ENCODE peak calls at places on chromosome 22, in seven cellular contexts. Z is lower lobe of right lung, R is astrocyte of the spinal cord, Y is astrocyte, H is Calu3, U is left ventricle myocardium inferior, S is retinal pigment epithelial cell. K is an unnamed sample.

GRCh38 chr22:18023509-18024275 is 669 bp downstream of the MICAL3 start:
- DNase-seq in S (peak; percentile 61), Y (peak; percentile 84), U (peak; percentile 82), Z (no peak), H (peak; percentile 64), R (peak; percentile 79), K (peak; percentile 76)

GRCh38 chr22:46726986-46727317 is 11.1 kb downstream of the CERK start:
- DNase-seq in U (no peak), R (no peak), H (no peak), S (no peak), Z (no peak), Y (no peak), K (no peak)

GRCh38 chr22:39417641-39418040 is 18.1 kb downstream of the TAB1 start:
- DNase-seq in H (no peak), R (no peak), Y (no peak), U (no peak), Z (no peak), S (no peak), K (no peak)

GRCh38 chr22:30829901-30830550 is 135.4 kb downstream of the OSBP2 start:
- DNase-seq in Z (no peak), U (no peak), Y (peak; percentile 96), R (peak; percentile 87), H (peak; percentile 31), S (no peak), K (no peak)

GRCh38 chr22:39097098-39098020 is at the start of gene APOBEC3H:
- DNase-seq in S (no peak), U (no peak), Y (no peak), Z (peak; percentile 72), R (no peak), H (peak; percentile 21), K (no peak)

GRCh38 chr22:40128989-40129388 is 48.7 kb upstream of the TNRC6B start:
- DNase-seq in S (no peak), R (no peak), Z (no peak), Y (no peak), H (no peak), U (no peak), K (no peak)

GRCh38 chr22:41596776-41597634 is 7.4 kb upstream of the PMM1 start:
- DNase-seq in U (peak; percentile 52), R (peak; percentile 41), S (no peak), Y (no peak), H (peak; percentile 72), Z (peak; percentile 78), K (peak; percentile 75)

GRCh38 chr22:46078241-46079092 is 71.9 kb upstream of the PPARA start:
- DNase-seq in U (peak; percentile 82), R (no peak), Z (peak; percentile 75), H (peak; percentile 84), S (no peak), Y (peak; percentile 74), K (peak; percentile 7)

GRCh38 chr22:48332438-48333322 is 1495.0 kb downstream of the BRD1 start:
- DNase-seq in R (no peak), Y (no peak), H (no peak), U (no peak), S (no peak), Z (peak; percentile 26), K (no peak)

GRCh38 chr22:45036154-45036553 is 26.3 kb upstream of the PHF21B start:
- DNase-seq in U (no peak), Z (peak; percentile 45), Y (peak; percentile 46), S (no peak), H (no peak), R (peak; percentile 9), K (no peak)

GRCh38 chr22:24875862-24876506 is 70.0 kb downstream of the SGSM1 start:
- DNase-seq in R (no peak), H (peak; percentile 16), S (no peak), U (no peak), Z (no peak), Y (no peak), K (no peak)

GRCh38 chr22:40665312-40665711 is 14.0 kb upstream of the MCHR1 start:
- DNase-seq in S (no peak), H (no peak), R (no peak), Z (no peak), Y (peak; percentile 65), U (peak; percentile 75), K (no peak)

GRCh38 chr22:39098026-39098425 is 982 bp downstream of the APOBEC3H start:
- DNase-seq in H (no peak), S (no peak), U (no peak), Y (no peak), Z (no peak), R (no peak), K (no peak)

GRCh38 chr22:18121436-18122253 is 11.0 kb downstream of the TUBA8 start:
- DNase-seq in R (no peak), Z (no peak), U (no peak), H (no peak), Y (no peak), S (no peak), K (no peak)

GRCh38 chr22:46061431-46062231 is 84.7 kb upstream of the WNT7B start:
- DNase-seq in U (peak; percentile 22), S (no peak), Z (peak; percentile 46), H (no peak), Y (no peak), R (no peak), K (no peak)

GRCh38 chr22:31846161-31847115 is 92.6 kb downstream of the DEPDC5 start:
- DNase-seq in Y (peak; percentile 90), R (peak; percentile 72), S (no peak), Z (no peak), H (peak; percentile 13), U (no peak), K (no peak)

GRCh38 chr22:29004647-29005371 is 56.8 kb downstream of the C22orf31 start:
- DNase-seq in Y (peak; percentile 26), R (peak; percentile 55), H (peak; percentile 17), S (peak; percentile 36), U (peak; percentile 43), Z (peak; percentile 66), K (peak; percentile 55)

GRCh38 chr22:45884201-45885067 is 92.5 kb downstream of the WNT7B start:
- DNase-seq in H (no peak), Z (peak; percentile 40), S (no peak), R (no peak), U (peak; percentile 46), Y (no peak), K (no peak)

GRCh38 chr22:33710326-33710725 is 209.9 kb downstream of the LARGE1 start:
- DNase-seq in U (no peak), Z (no peak), S (no peak), H (no peak), R (no peak), Y (no peak), K (no peak)

GRCh38 chr22:30882181-30882771 is 86.3 kb downstream of the MORC2 start:
- DNase-seq in Y (no peak), R (no peak), U (no peak), Z (peak; percentile 13), S (no peak), H (no peak), K (no peak)

GRCh38 chr22:23626286-23626975 is 5.7 kb downstream of the DRICH1 start:
- DNase-seq in R (no peak), S (no peak), U (no peak), H (no peak), Z (no peak), Y (no peak), K (no peak)

DNA sequence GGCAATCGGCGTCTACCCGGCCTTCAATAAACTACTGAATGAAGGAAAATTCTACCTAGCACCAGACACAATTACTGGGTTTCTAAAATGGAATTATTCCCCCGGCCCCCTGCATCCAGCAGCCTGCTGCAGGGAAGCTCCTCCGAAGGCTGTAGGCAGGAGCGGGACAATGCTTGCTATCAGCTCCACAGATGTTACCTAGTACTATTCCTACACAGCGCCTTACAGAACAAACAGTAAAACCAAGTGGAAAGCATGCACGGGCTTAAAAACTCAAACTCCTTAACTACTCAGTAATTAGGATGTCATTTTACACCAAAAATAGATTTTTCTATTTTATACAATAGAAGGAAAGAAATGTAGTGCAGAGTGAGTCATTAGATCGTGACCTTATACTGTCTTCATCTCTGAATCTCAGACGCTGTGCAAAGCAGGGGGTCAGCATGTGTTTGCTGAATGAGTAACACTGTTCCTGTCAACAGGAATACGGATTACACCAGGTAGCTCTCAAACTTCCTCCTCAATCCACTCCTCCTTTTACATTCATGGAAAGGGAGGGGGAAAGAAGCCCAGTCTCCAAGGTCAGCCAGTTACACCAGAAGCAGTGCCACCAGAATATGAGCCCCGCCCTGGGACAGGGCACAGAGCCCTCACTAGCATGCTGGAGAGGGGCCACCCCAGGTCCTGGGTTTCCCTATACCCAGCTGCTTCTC is 74.9 kb downstream of the PACSIN2 start:
- DNase-seq in Z (peak; percentile 66), H (peak; percentile 82), U (no peak), S (peak; percentile 68), Y (peak; percentile 90), R (peak; percentile 90), K (no peak)
- TF ChIP-seq CTCF in Z (no peak), H (no peak), U (no peak), S (no peak), Y (no peak), R (no peak), K (no peak)

DNA sequence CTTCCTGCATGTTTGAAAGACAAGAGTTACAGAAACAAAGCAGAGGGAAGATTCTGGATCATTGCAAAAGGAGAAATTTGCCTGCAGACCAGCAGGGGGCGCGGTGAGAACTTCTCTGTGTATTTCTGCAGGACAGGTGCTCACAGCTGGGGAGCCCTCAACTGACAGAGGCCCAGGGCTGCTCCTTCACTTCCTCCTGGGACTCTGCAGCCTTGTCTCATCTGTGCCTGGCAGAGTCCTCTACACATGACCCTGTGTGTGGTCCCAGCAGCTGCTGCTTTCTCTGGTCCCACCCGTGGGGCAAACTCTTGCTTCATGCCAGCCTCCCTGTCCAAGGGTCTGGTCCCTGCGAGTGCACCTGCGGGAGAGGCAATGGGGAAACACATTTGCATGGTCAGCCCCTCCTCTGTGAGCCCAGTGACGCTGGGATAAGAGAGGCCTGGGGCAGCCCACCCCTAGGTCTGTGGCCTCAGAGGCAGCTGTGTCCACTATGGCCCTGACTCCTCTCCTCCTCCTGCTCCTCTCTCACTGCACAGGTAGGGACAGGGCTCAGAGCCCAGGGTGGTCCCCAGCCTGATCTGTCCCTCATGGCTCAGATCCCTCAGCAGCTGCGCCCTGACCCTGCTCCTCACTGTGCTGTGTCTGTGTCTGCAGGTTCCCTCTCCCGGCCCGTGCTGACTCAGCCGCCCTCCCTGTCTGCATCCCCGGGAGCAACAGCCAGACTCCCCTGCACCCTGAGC is 43.2 kb upstream of the VPREB1 start:
- DNase-seq in S (no peak), R (no peak), Z (peak; percentile 69), Y (no peak), U (peak; percentile 58), H (peak; percentile 59), K (peak; percentile 81)
- TF ChIP-seq CTCF in S (peak; percentile 93), R (peak; percentile 81), Z (peak; percentile 82), Y (peak; percentile 57), U (peak; percentile 78), H (peak; percentile 57), K (peak; percentile 93)

DNA sequence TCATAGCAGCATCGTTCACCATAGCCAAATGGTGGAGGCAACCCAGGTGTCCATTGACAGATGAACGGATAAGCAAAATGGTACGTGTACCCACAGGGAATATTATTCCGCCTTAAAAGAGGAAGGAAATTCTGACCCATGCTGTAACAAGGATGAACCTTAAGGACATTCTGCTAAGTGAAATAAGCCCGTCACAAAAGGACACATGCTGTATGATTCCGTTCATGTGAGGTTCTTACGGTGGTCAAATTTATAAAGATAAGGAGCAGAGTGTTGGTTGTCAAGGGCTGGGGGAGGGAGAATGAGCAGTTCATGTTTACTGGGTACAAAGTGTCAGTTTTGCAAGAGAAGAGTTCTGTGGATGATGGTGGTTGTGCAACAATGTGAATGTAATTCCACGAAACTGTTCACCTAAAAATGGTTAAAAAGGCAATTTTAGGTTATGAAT is 26.3 kb downstream of the APOL1 start:
- DNase-seq in U (no peak), R (no peak), Y (no peak), Z (no peak), H (no peak), S (no peak), K (no peak)
- TF ChIP-seq CTCF in U (no peak), R (no peak), Y (no peak), Z (no peak), H (no peak), S (no peak), K (no peak)

GRCh38 chr22:27731621-27732020 is 69.9 kb downstream of the MN1 start:
- DNase-seq in H (no peak), Y (no peak), R (no peak), S (no peak), Z (no peak), U (no peak), K (no peak)
- TF ChIP-seq CTCF in H (no peak), Y (no peak), R (no peak), S (no peak), Z (no peak), U (no peak), K (no peak)